ENCODE peak calls at places on chromosomes 12 and 14, in five cellular contexts. F is K562, R is A549, X is HepG2, K is GM12878. I is an unnamed sample.

GRCh38 chr12:85016423-85016822 is 19.7 kb downstream of the TSPAN19 start:
- DNase-seq in F (no peak), R (peak), X (peak), K (no peak), I (no peak)

GRCh38 chr12:46763230-46763629 is 62.6 kb downstream of the SLC38A4 start:
- DNase-seq in F (no peak), R (no peak), X (no peak), K (no peak), I (no peak)

GRCh38 chr12:1592444-1593231 is 1.7 kb downstream of the FBXL14 start:
- DNase-seq in F (peak), R (no peak), X (no peak), K (no peak), I (peak)

GRCh38 chr14:92649066-92649465 is 99.4 kb downstream of the LGMN start:
- DNase-seq in F (no peak), R (no peak), X (no peak), K (no peak), I (no peak)

GRCh38 chr12:53239643-53240258 is 7.7 kb upstream of the RARG start:
- DNase-seq in F (no peak), R (no peak), X (no peak), K (no peak), I (no peak)

GRCh38 chr12:3038166-3038565 is 39.0 kb upstream of the TSPAN9 start:
- DNase-seq in F (no peak), R (no peak), X (no peak), K (no peak), I (no peak)

GRCh38 chr14:30389134-30389900 is 169.6 kb upstream of the G2E3 start:
- DNase-seq in F (no peak), R (no peak), X (no peak), K (no peak), I (no peak)

GRCh38 chr12:96386794-96387193 is 13.4 kb downstream of the CDK17 start:
- DNase-seq in F (no peak), R (no peak), X (no peak), K (no peak), I (no peak)

GRCh38 chr12:92272301-92272964 is 126.8 kb upstream of the BTG1 start:
- DNase-seq in F (no peak), R (no peak), X (no peak), K (no peak), I (peak)

GRCh38 chr14:64910847-64911495 is 3.3 kb upstream of the CHURC1 start:
- DNase-seq in F (no peak), R (peak), X (peak), K (no peak), I (peak)

GRCh38 chr14:105952826-105953225 is 426.4 kb downstream of the TMEM121 start:
- DNase-seq in F (no peak), R (no peak), X (no peak), K (no peak), I (no peak)

GRCh38 chr12:52519826-52520662 is at the start of gene KRT5:
- DNase-seq in F (no peak), R (no peak), X (no peak), K (no peak), I (no peak)

GRCh38 chr12:29769162-29769820 is 14.5 kb downstream of the TMTC1 start:
- DNase-seq in F (no peak), R (no peak), X (no peak), K (no peak), I (no peak)

GRCh38 chr14:90349729-90350128 is 18.0 kb upstream of the NRDE2 start:
- DNase-seq in F (no peak), R (no peak), X (no peak), K (no peak), I (no peak)

GRCh38 chr12:10753066-10753465 is 29.9 kb upstream of the YBX3 start:
- DNase-seq in F (no peak), R (no peak), X (no peak), K (no peak), I (no peak)

GRCh38 chr14:87407344-87407743 is 585.6 kb downstream of the GALC start:
- DNase-seq in F (no peak), R (no peak), X (no peak), K (no peak), I (no peak)

GRCh38 chr12:109770104-109770860 is 56.7 kb downstream of the FAM222A start:
- DNase-seq in F (no peak), R (no peak), X (no peak), K (no peak), I (no peak)

GRCh38 chr12:5872745-5873144 is 72.3 kb downstream of the ANO2 start:
- DNase-seq in F (peak), R (peak), X (peak), K (no peak), I (peak)

GRCh38 chr14:87260460-87260859 is 732.5 kb downstream of the GALC start:
- DNase-seq in F (no peak), R (no peak), X (no peak), K (no peak), I (peak)

GRCh38 chr14:103886304-103887169 is 39.2 kb upstream of the PPP1R13B start:
- DNase-seq in F (peak), R (no peak), X (peak), K (no peak), I (peak)

GRCh38 chr14:85824526-85824925 is 294.6 kb downstream of the FLRT2 start:
- DNase-seq in F (no peak), R (no peak), X (no peak), K (no peak), I (no peak)

GRCh38 chr12:1444142-1444516 is 150.3 kb downstream of the FBXL14 start:
- DNase-seq in F (no peak), R (no peak), X (no peak), K (no peak), I (no peak)

GRCh38 chr14:100765296-100765695 is 38.6 kb downstream of the DLK1 start:
- DNase-seq in F (no peak), R (no peak), X (no peak), K (no peak), I (no peak)

GRCh38 chr12:116443706-116444589 is 115.2 kb upstream of the MAP1LC3B2 start:
- DNase-seq in F (no peak), R (no peak), X (no peak), K (no peak), I (no peak)

GRCh38 chr12:58967551-58967950 is 47.2 kb upstream of the LRIG3 start:
- DNase-seq in F (no peak), R (no peak), X (no peak), K (no peak), I (no peak)

GRCh38 chr12:116878567-116879508 is 2.4 kb downstream of the HRK start:
- DNase-seq in F (no peak), R (no peak), X (no peak), K (no peak), I (peak)

GRCh38 chr14:81416233-81416927 is 16.3 kb upstream of the STON2 start:
- DNase-seq in F (peak), R (no peak), X (no peak), K (no peak), I (no peak)

GRCh38 chr14:81416981-81417380 is 16.9 kb upstream of the STON2 start:
- DNase-seq in F (peak), R (no peak), X (no peak), K (no peak), I (no peak)

GRCh38 chr14:81414123-81414522 is 14.0 kb upstream of the STON2 start:
- DNase-seq in F (no peak), R (no peak), X (no peak), K (no peak), I (no peak)

GRCh38 chr14:81415781-81416180 is 15.7 kb upstream of the STON2 start:
- DNase-seq in F (no peak), R (no peak), X (no peak), K (no peak), I (no peak)

GRCh38 chr14:81418057-81418790 is 18.1 kb upstream of the STON2 start:
- DNase-seq in F (no peak), R (no peak), X (no peak), K (no peak), I (no peak)
- H3K4me2 ChIP-seq in F (no peak), R (no peak), X (no peak), K (no peak), I (no peak)

GRCh38 chr12:89376202-89376529 is 23.9 kb upstream of the DUSP6 start:
- DNase-seq in F (no peak), R (no peak), X (no peak), K (no peak), I (no peak)

GRCh38 chr12:89373772-89374572 is 21.7 kb upstream of the DUSP6 start:
- DNase-seq in F (no peak), R (no peak), X (no peak), K (no peak), I (no peak)

GRCh38 chr12:89370411-89370810 is 18.1 kb upstream of the DUSP6 start:
- DNase-seq in F (no peak), R (no peak), X (no peak), K (no peak), I (no peak)

GRCh38 chr12:89370850-89371249 is 18.5 kb upstream of the DUSP6 start:
- DNase-seq in F (no peak), R (no peak), X (no peak), K (no peak), I (no peak)

DNA sequence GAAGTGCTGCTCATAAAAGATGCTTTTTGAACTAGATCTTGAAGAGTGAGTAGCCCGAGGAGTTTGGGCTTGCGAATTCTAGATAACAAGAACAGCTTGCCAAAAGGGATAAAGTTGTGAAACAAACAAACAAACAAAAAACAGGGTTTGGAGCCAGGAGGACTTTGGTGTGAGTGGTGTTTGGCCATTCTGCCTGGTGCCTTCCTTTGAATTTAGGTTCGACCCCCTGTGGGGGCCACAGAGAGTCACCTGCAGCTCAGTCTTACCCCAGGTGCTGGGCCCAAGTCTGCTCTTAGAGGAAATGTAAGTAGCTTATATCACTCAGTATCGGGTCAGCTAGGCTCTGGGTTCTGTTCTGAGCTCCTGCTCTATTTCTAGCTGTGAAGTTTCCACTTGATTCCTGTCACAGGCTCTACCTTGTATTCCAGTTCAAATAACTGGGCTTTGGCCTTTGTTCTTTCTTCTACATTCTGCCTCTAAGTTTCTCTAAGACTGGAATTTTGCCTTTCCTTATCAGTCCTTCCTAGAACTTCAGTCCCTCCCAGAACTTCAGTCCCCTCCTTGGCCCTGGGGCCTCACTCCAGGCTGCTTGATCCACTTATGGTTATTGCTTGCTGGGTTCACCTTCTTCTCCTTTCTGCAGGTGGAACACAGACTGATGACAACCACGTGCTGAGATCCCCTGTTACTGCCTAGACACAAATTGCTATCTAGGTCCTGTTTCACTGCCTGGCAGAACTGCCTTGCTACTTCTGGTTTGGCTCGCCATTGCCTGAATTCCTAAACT is 20.5 kb upstream of the DUSP6 start:
- DNase-seq in F (peak), R (no peak), X (no peak), K (no peak), I (peak)
- TF ChIP-seq REST in F (no peak), R (no peak), X (no peak), K (no peak), I (no peak)

GRCh38 chr12:64256166-64256800 is 34.2 kb upstream of the KICS2 start:
- DNase-seq in F (peak), R (peak), X (peak), K (no peak), I (peak)
- TF ChIP-seq JUNB in F (no peak), R (no peak), X (no peak), K (no peak), I (no peak)

GRCh38 chr14:95547272-95547625 is 12.4 kb downstream of the GLRX5 start:
- DNase-seq in F (no peak), R (no peak), X (no peak), K (no peak), I (no peak)
- H3K4me2 ChIP-seq in F (no peak), R (no peak), X (peak), K (no peak), I (no peak)

DNA sequence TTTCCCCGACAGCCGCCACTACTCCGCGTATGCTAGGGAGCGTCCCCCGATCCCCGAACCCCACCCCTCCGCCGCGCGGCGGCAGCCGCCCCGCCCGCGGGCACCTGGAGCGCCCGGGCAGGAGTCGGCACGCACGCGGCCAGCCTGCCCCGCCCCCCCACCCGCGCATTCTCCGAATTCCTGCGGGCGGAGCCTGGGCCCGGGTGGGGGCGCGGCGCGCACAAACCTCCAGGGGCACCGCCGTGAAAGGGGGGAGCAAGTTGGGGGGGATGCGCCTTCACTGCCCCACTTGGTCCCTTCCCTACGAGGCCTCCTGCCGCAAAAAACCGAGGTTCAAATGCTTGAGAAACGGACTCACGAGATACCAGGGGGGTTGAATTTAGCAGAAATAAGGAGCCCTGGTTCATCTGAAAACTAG is 1.7 kb downstream of the AJUBA start:
- DNase-seq in F (no peak), R (peak), X (peak), K (no peak), I (peak)
- TF ChIP-seq REST in F (no peak), R (no peak), X (no peak), K (no peak), I (no peak)

DNA sequence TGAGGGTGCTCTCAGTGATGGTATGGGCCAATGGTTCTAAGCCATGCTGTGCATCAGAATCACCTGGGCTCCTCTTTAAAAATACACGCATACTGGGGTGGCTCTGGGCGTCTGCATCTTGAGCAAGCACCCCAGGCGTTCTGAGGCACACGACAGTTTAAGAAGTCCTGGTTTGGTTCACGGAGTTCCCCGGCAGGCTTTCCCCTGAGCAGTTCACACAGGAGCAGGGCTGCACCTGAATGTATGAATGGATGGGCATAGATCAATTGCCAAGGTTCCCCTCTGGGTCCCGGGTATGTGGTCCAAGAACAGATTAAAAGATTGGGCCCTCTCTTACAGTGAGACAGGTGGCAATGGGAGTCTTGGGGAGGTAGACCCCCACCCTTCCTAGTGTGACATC is 395.3 kb downstream of the DPF3 start:
- DNase-seq in F (no peak), R (no peak), X (no peak), K (no peak), I (no peak)
- TF ChIP-seq JUNB in F (no peak), R (no peak), X (no peak), K (no peak), I (no peak)